ENCODE peak calls at places on chromosomes 7 and 10, in seven cellular contexts. M is H9, W is IMR-90, R is neuronal stem cell, B is mesendoderm, L is H1, O is mesenchymal stem cell. T is an unnamed sample.

GRCh38 chr10:128660726-128661125 is 534.5 kb upstream of the MKI67 start:
- DNase-seq in R (no peak), B (no peak), L (no peak), W (no peak), M (no peak), O (no peak), T (no peak)

GRCh38 chr10:59373071-59373470 is 10.7 kb upstream of the FAM13C start:
- DNase-seq in W (peak; percentile 77), L (no peak), R (no peak), B (no peak), O (peak; percentile 28), M (no peak), T (no peak)

GRCh38 chr7:79820387-79820786 is 314.2 kb upstream of the GNAI1 start:
- DNase-seq in M (no peak), L (no peak), O (peak; percentile 82), W (peak; percentile 85), R (peak; percentile 9), B (no peak), T (peak; percentile 14)

GRCh38 chr7:114530074-114530611 is 115.5 kb downstream of the FOXP2 start:
- DNase-seq in O (peak; percentile 43), W (peak; percentile 36), M (no peak), L (no peak), R (no peak), B (no peak), T (peak; percentile 51)

GRCh38 chr7:95901006-95901405 is 128.7 kb downstream of the DYNC1I1 start:
- DNase-seq in O (no peak), R (no peak), B (no peak), L (no peak), M (no peak), W (no peak), T (no peak)

GRCh38 chr7:1700086-1700485 is 30.0 kb downstream of the ELFN1 start:
- DNase-seq in M (peak; percentile 11), L (no peak), O (no peak), W (no peak), R (no peak), B (no peak), T (no peak)

GRCh38 chr7:47375590-47375989 is 206.3 kb downstream of the TNS3 start:
- DNase-seq in B (no peak), R (no peak), M (no peak), L (no peak), W (peak; percentile 26), O (peak; percentile 37), T (no peak)

GRCh38 chr7:151459726-151460473 is 20.0 kb upstream of the CRYGN start:
- DNase-seq in W (peak; percentile 86), L (no peak), M (peak; percentile 61), B (peak; percentile 84), R (peak; percentile 33), O (peak; percentile 86), T (peak; percentile 65)

GRCh38 chr7:44073664-44074348 is 8.4 kb upstream of the PGAM2 start:
- DNase-seq in L (no peak), R (no peak), O (no peak), W (peak; percentile 66), B (peak; percentile 68), M (peak; percentile 88), T (peak; percentile 90)

GRCh38 chr7:2496375-2496774 is 20.2 kb upstream of the GRIFIN start:
- DNase-seq in W (no peak), B (no peak), L (no peak), O (no peak), M (no peak), R (no peak), T (no peak)

GRCh38 chr10:57849726-57850357 is 417.9 kb downstream of the IPMK start:
- DNase-seq in L (no peak), O (peak; percentile 5), M (no peak), W (peak; percentile 2), B (no peak), R (no peak), T (no peak)

GRCh38 chr10:34907743-34908425 is 92.8 kb upstream of the PARD3 start:
- DNase-seq in W (no peak), O (no peak), M (no peak), B (no peak), L (no peak), R (no peak), T (no peak)

GRCh38 chr7:35593896-35594295 is 101.0 kb downstream of the HERPUD2 start:
- DNase-seq in L (peak; percentile 23), R (peak; percentile 6), B (peak; percentile 66), M (peak; percentile 76), O (no peak), W (no peak), T (peak; percentile 17)

GRCh38 chr10:103040424-103040823 is 122.3 kb downstream of the CNNM2 start:
- DNase-seq in B (no peak), O (peak; percentile 90), W (peak; percentile 97), L (no peak), R (no peak), M (no peak), T (no peak)

GRCh38 chr10:109886788-109887155 is 36.5 kb downstream of the XPNPEP1 start:
- DNase-seq in M (peak; percentile 14), O (no peak), B (peak; percentile 45), L (no peak), W (peak; percentile 26), R (no peak), T (no peak)

DNA sequence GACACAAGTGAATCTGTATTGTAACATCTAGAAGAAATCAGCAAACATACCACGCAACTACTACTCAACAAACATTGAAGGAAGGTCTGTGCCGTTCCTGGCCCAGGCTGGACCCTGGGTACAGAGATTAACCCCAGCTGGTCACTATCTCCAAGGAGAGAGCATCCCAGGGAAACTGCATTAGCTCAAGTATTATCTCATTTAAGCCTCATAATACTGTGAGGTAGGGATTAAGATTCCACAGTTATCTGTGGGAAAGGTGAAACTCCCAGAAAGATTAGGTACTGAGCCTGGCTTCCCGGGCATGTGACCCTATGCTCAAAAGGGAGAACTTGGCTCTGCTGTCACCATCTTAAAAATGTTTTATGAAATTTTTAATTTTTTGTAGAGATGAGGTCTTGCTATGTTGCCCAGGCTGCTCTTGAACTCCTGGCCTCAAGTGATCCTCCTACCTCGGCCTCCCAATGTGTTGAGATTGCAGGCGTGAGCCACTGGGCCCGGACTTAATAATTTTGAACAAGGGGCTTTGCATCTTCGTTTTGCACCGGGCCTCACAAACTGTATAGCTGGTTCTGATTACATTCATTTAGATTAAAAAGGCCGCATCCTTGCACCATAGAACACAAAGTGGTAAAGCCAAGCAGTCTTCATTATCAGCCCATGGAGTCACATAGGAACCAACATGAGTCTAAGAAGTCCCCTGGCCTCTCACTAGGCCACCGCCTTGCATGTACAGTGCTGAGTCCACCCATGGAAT is 5.4 kb upstream of the CTBP2 start:
- DNase-seq in M (no peak), W (no peak), O (no peak), B (peak; percentile 57), R (no peak), L (no peak), T (no peak)
- H3K79me1 ChIP-seq in M (no peaks in the 10 kb centered on the region), W (no peaks in the 10 kb centered on the region), O (no peaks in the 10 kb centered on the region), B (no peaks in the 10 kb centered on the region), R (no peaks in the 10 kb centered on the region), L (no peaks in the 10 kb centered on the region), T (peaks cover 12% of the 10 kb centered on the region)

DNA sequence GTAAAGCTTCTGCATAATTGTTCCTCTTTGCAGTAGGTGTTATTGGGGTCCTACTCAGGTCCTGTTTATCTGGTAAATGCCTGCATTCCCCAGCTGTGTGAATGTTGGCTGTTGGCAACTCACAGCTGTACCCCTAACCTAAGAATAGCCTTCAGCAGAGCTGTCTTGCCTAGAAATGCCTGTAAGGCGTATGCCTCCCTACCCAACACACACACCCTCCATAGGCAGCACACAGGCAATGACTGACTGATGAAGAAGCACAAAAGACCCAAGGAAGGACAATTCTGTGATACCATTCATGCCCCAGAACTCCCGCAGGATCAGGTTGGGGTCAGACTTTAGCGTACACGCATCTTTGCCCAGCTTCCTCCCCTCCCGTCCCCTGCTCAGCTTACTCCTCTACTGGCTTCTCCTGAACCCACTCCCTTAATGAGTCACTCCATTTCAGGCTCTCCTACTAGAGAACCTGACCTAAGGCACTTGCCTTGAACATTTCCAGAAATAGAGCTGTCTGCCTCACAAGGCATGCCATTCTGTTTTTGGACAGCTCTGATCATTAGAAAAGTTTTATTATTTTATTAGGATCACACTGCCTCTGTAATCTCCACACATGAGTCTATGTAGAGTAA is 99.2 kb upstream of the PIK3CG start:
- DNase-seq in O (peak; percentile 54), M (no peak), R (no peak), W (peak; percentile 19), B (no peak), L (no peak), T (no peak)
- H3K79me1 ChIP-seq in O (no peaks in the 10 kb centered on the region), M (no peaks in the 10 kb centered on the region), R (no peaks in the 10 kb centered on the region), W (peaks cover 32% of the 10 kb centered on the region), B (no peaks in the 10 kb centered on the region), L (no peaks in the 10 kb centered on the region), T (peaks cover 6% of the 10 kb centered on the region)

DNA sequence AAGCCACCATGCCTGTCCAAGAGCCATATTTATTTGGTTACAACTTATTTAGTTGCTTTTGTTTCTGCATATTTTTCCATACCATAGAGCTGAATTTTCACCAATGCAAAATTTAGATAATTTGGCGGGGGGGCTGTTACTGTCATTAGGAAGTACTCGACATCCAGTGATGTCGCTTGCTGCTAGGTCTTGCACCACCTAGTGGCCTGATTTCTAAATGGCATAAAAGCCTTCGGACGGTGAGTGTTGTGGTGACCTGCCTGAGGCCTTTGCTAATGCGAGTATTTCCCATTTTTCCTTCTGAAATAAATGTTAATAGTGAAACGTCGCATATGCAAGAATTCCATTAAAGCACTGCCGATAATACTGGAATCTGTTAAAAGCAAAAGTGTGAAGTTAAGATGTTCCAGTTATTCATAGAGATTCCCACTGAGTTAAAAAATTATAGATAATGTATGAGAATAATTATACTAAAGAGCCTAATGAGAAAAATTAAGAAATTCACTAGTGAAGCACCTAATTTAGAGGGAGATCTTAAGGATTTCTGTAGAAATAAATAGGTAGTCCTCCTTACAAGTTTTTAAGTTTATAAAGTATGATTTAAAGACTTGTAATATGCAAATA is 86.1 kb upstream of the DNAJB6 start:
- DNase-seq in L (peak; percentile 31), R (peak; percentile 51), O (peak; percentile 78), W (peak; percentile 66), M (peak; percentile 73), B (peak; percentile 86), T (peak; percentile 57)
- H3K79me1 ChIP-seq in L (no peaks in the 10 kb centered on the region), R (no peaks in the 10 kb centered on the region), O (peaks cover 35% of the 10 kb centered on the region), W (peaks cover 14% of the 10 kb centered on the region), M (no peaks in the 10 kb centered on the region), B (peaks cover 2% of the 10 kb centered on the region), T (no peaks in the 10 kb centered on the region)

GRCh38 chr10:124204726-124205125 is 111.3 kb upstream of the CHST15 start:
- DNase-seq in M (no peak), B (no peak), L (no peak), W (no peak), O (no peak), R (no peak), T (no peak)

GRCh38 chr10:124197301-124198148 is 104.1 kb upstream of the CHST15 start:
- DNase-seq in O (no peak), M (no peak), W (no peak), R (no peak), B (no peak), L (no peak), T (no peak)

GRCh38 chr10:124196659-124197058 is 103.3 kb upstream of the CHST15 start:
- DNase-seq in W (no peak), M (no peak), R (no peak), B (no peak), L (no peak), O (no peak), T (no peak)

GRCh38 chr10:124205432-124205831 is 112.0 kb upstream of the CHST15 start:
- DNase-seq in R (no peak), B (no peak), W (no peak), L (no peak), O (no peak), M (no peak), T (no peak)

DNA sequence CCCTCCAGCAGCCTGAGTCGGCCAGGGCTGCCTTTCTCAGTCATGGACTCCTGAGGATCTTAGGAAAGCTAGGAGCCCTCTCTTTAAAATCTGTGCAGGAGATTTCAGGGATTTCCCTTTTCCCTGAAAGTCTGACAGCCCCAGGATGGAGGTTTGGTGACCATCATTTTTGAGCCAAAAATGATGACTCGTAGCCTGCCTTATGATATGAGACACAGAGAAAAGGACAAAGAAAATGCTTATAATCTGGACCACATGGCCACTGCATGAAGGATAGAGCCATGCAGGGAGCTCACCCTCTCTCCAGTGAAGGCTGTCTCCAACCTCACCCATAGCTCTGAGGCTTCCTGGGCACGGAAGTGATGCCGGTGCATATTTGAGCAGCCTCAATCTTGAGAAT is 106.6 kb upstream of the CHST15 start:
- DNase-seq in B (no peak), R (no peak), M (no peak), W (no peak), O (no peak), L (no peak), T (no peak)
- H3K79me1 ChIP-seq in B (no peaks in the 10 kb centered on the region), R (no peaks in the 10 kb centered on the region), M (no peaks in the 10 kb centered on the region), W (no peaks in the 10 kb centered on the region), O (no peaks in the 10 kb centered on the region), L (no peaks in the 10 kb centered on the region), T (no peaks in the 10 kb centered on the region)